ENCODE peak calls at places on chromosomes 5 and 9, in six cellular contexts. V is HepG2, L is choroid plexus epithelial cell, U is neural progenitor cell, T is GM13976, R is AG10803. H is an unnamed sample.

GRCh38 chr5:180400416-180400815 is 47.3 kb upstream of the GFPT2 start:
- DNase-seq in V (no peak), L (no peak), U (no peak), T (peak; percentile 13), R (no peak), H (no peak)

GRCh38 chr5:1815071-1815786 is 14.0 kb downstream of the NDUFS6 start:
- DNase-seq in V (no peak), L (no peak), U (no peak), T (no peak), R (no peak), H (no peak)

GRCh38 chr5:177004961-177005360 is 1.6 kb downstream of the UIMC1 start:
- DNase-seq in V (no peak), L (no peak), U (no peak), T (no peak), R (no peak), H (no peak)

GRCh38 chr5:151002250-151002649 is 18.1 kb upstream of the GPX3 start:
- DNase-seq in V (peak; percentile 58), L (peak; percentile 68), U (peak; percentile 46), T (no peak), R (peak; percentile 52), H (no peak)

GRCh38 chr5:4054092-4054491 is 458.5 kb downstream of the IRX1 start:
- DNase-seq in V (no peak), L (no peak), U (no peak), T (no peak), R (no peak), H (no peak)

GRCh38 chr5:24110019-24110615 is 534.7 kb downstream of the CDH10 start:
- DNase-seq in V (peak; percentile 2), L (peak; percentile 26), U (peak; percentile 31), T (peak; percentile 5), R (peak; percentile 0), H (no peak)

GRCh38 chr9:18441245-18441644 is 32.7 kb upstream of the ADAMTSL1 start:
- DNase-seq in V (no peak), L (peak; percentile 43), U (no peak), T (peak; percentile 18), R (no peak), H (no peak)

GRCh38 chr5:542693-543311 is 18.6 kb upstream of the SLC9A3 start:
- DNase-seq in V (no peak), L (no peak), U (no peak), T (no peak), R (no peak), H (no peak)

GRCh38 chr9:8917978-8918739 is 1118.6 kb upstream of the DMAC1 start:
- DNase-seq in V (no peak), L (no peak), U (no peak), T (no peak), R (no peak), H (no peak)

GRCh38 chr5:139741823-139742172 is 53.8 kb upstream of the PSD2 start:
- DNase-seq in V (no peak), L (no peak), U (no peak), T (no peak), R (no peak), H (no peak)

GRCh38 chr9:127652733-127653132 is 40.7 kb downstream of the STXBP1 start:
- DNase-seq in V (no peak), L (no peak), U (no peak), T (no peak), R (no peak), H (no peak)

GRCh38 chr9:21688108-21689102 is 114.0 kb upstream of the MTAP start:
- DNase-seq in V (no peak), L (peak; percentile 70), U (no peak), T (no peak), R (peak; percentile 98), H (no peak)

GRCh38 chr5:2094616-2094995 is 211.9 kb upstream of the IRX4 start:
- DNase-seq in V (no peak), L (peak; percentile 43), U (no peak), T (no peak), R (no peak), H (no peak)

GRCh38 chr9:114836769-114837168 is 30.9 kb upstream of the TNFSF15 start:
- DNase-seq in V (no peak), L (no peak), U (no peak), T (no peak), R (peak; percentile 29), H (no peak)

GRCh38 chr5:148957591-148958202 is 105.2 kb downstream of the SH3TC2 start:
- DNase-seq in V (peak; percentile 14), L (peak; percentile 55), U (peak; percentile 85), T (peak; percentile 57), R (peak; percentile 22), H (peak; percentile 67)

GRCh38 chr5:61416410-61416809 is 84.4 kb downstream of the ZSWIM6 start:
- DNase-seq in V (no peak), L (peak; percentile 31), U (peak; percentile 47), T (no peak), R (no peak), H (no peak)

GRCh38 chr5:14871084-14871572 is 450 bp downstream of the ANKH start:
- DNase-seq in V (no peak), L (no peak), U (peak; percentile 30), T (peak; percentile 46), R (no peak), H (no peak)

GRCh38 chr5:172321593-172321992 is 38.0 kb upstream of the UBTD2 start:
- DNase-seq in V (no peak), L (no peak), U (no peak), T (no peak), R (no peak), H (no peak)

GRCh38 chr9:138024131-138024530 is 146.5 kb downstream of the CACNA1B start:
- DNase-seq in V (no peak), L (no peak), U (no peak), T (no peak), R (no peak), H (no peak)

GRCh38 chr5:171676286-171676944 is 109.2 kb upstream of the SMIM23 start:
- DNase-seq in V (no peak), L (no peak), U (no peak), T (no peak), R (peak; percentile 6), H (no peak)

GRCh38 chr5:10680876-10681481 is 80.1 kb downstream of the DAP start:
- DNase-seq in V (no peak), L (no peak), U (no peak), T (no peak), R (no peak), H (no peak)
- TF ChIP-seq CTCF in V (no peak), L (no peak), U (peak; percentile 8), T (no peak), R (no peak), H (no peak)

DNA sequence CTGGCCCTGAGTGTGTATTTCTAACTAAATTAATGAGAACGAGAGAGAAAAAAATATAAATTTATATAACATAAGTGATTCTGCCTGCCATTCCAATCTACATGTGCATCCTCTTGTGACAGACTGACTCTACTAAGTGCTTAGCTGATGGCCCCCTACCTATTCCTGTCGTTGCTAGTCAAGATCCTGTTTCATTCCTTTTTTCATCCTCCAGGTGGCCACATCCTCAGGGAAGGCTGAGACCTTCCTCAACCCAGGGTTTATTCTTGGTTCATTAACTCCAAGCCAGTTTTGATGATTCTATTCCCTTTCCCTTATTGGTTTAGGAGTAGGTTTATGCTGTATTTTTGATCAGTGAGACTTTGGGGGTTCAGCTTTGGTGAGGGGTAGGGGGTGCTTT is 201.3 kb downstream of the C9orf152 start:
- DNase-seq in V (no peak), L (no peak), U (no peak), T (no peak), R (no peak), H (no peak)
- TF ChIP-seq CTCF in V (peak; percentile 10), L (no peak), U (peak; percentile 15), T (no peak), R (no peak), H (no peak)

GRCh38 chr5:43701227-43701626 is 98.2 kb downstream of the NNT start:
- DNase-seq in V (no peak), L (no peak), U (no peak), T (no peak), R (no peak), H (no peak)
- TF ChIP-seq CTCF in V (no peak), L (no peak), U (no peak), T (no peak), R (no peak), H (no peak)

GRCh38 chr5:170467000-170467707 is 36.7 kb upstream of the KCNIP1 start:
- DNase-seq in V (no peak), L (peak; percentile 93), U (no peak), T (no peak), R (peak; percentile 88), H (no peak)

GRCh38 chr5:170470808-170471404 is 32.9 kb upstream of the KCNIP1 start:
- DNase-seq in V (no peak), L (no peak), U (no peak), T (no peak), R (no peak), H (no peak)

GRCh38 chr5:170470275-170470674 is 33.5 kb upstream of the KCNIP1 start:
- DNase-seq in V (no peak), L (no peak), U (no peak), T (no peak), R (no peak), H (no peak)

GRCh38 chr5:170469414-170469813 is 34.4 kb upstream of the KCNIP1 start:
- DNase-seq in V (no peak), L (no peak), U (no peak), T (no peak), R (no peak), H (no peak)

DNA sequence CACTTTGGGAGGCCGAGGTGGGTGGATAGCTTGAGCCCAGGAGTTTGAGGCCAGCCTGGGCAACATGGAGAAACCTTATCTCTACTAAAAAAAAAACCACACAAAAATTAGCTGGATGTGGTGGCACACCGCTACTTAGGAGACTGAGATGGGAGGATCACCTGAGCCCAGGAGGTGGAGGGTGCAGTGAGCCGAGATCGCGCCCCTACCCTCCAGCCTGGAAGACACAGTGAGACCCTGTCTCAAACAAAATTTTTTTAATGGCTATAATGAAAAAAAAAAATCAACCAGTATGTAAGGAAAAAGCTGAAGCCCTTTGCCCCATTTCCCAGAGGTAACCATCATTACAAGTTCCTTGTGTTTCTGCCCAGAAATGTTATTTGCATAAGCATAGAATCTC is 35.2 kb upstream of the KCNIP1 start:
- DNase-seq in V (no peak), L (no peak), U (no peak), T (no peak), R (no peak), H (no peak)
- TF ChIP-seq CTCF in V (no peak), L (no peak), U (no peak), T (no peak), R (no peak), H (no peak)

H was measured in endothelial cell.